ENCODE peak calls at places on chromosomes 5 and 9, in nine cellular contexts. R is heart right ventricle, H is endothelial cell of umbilical vein, J is lung, S is OCI-LY7, L is tibial artery, V is cardiac fibroblast, U is astrocyte, E is GM12865. C is an unnamed sample.

GRCh38 chr5:1437876-1438559 is 7.2 kb downstream of the SLC6A3 start:
- DNase-seq in S (no peak), J (no peak), V (no peak), R (no peak), E (no peak), L (peak), U (no peak), H (no peak), C (no peak)

GRCh38 chr9:79592736-79593493 is 21.1 kb downstream of the TLE4 start:
- DNase-seq in V (peak), E (peak), U (no peak), S (no peak), R (no peak), L (no peak), H (no peak), J (no peak), C (no peak)

GRCh38 chr9:129161534-129161837 is 16.6 kb downstream of the IER5L start:
- DNase-seq in V (no peak), H (no peak), R (no peak), E (no peak), U (no peak), J (no peak), L (no peak), S (no peak), C (no peak)

GRCh38 chr9:96417610-96418073 is 528 bp downstream of the ZNF367 start:
- DNase-seq in U (no peak), V (peak), H (peak), S (no peak), R (no peak), J (no peak), L (no peak), E (no peak), C (no peak)

GRCh38 chr9:13330396-13331004 is 51.0 kb upstream of the MPDZ start:
- DNase-seq in L (no peak), E (no peak), V (no peak), H (peak), U (no peak), S (no peak), J (no peak), R (peak), C (no peak)

GRCh38 chr5:142248853-142249462 is 75.9 kb downstream of the SPRY4 start:
- DNase-seq in S (no peak), E (no peak), R (peak), U (peak), J (peak), V (no peak), H (no peak), L (peak), C (no peak)

GRCh38 chr9:88236531-88237453 is 98.5 kb upstream of the SPATA31C2 start:
- DNase-seq in R (peak), U (peak), H (no peak), S (no peak), J (no peak), L (peak), E (no peak), V (peak), C (no peak)

GRCh38 chr5:64947031-64947430 is 178.3 kb downstream of the CWC27 start:
- DNase-seq in H (peak), R (no peak), E (no peak), S (no peak), V (peak), L (no peak), J (no peak), U (peak), C (no peak)

GRCh38 chr5:66171349-66172344 is 27.5 kb downstream of the SREK1 start:
- DNase-seq in L (no peak), E (peak), H (peak), U (peak), S (peak), R (peak), V (peak), J (no peak), C (peak)

GRCh38 chr9:130997925-130998595 is 10.9 kb upstream of the LAMC3 start:
- DNase-seq in U (peak), E (peak), H (peak), R (peak), S (peak), V (peak), L (no peak), J (peak), C (peak)

GRCh38 chr5:139787568-139788293 is 7.9 kb upstream of the PSD2 start:
- DNase-seq in U (peak), R (peak), E (peak), L (peak), J (peak), H (peak), V (peak), S (peak), C (peak)

GRCh38 chr9:25964239-25964638 is 286.0 kb upstream of the TUSC1 start:
- DNase-seq in L (no peak), V (peak), R (no peak), S (peak), J (peak), U (peak), H (peak), E (peak), C (peak)

GRCh38 chr9:12878342-12878978 is 103.6 kb downstream of the LURAP1L start:
- DNase-seq in H (peak), S (no peak), U (no peak), E (no peak), L (no peak), V (peak), J (no peak), R (no peak), C (no peak)

GRCh38 chr5:73448072-73448432 is 525 bp downstream of the FOXD1 start:
- DNase-seq in R (no peak), E (peak), H (no peak), U (no peak), J (no peak), L (no peak), S (peak), V (no peak), C (no peak)

GRCh38 chr9:100715100-100715379 is 137.2 kb downstream of the CAVIN4 start:
- DNase-seq in L (no peak), V (no peak), H (no peak), E (no peak), U (no peak), R (no peak), J (no peak), S (no peak), C (no peak)

GRCh38 chr9:125613156-125613555 is 93.9 kb downstream of the MAPKAP1 start:
- DNase-seq in U (no peak), H (peak), L (no peak), E (no peak), R (no peak), V (peak), J (no peak), S (no peak), C (no peak)
- TF ChIP-seq CTCF in U (no peak), H (no peak), L (no peak), E (no peak), R (no peak), V (no peak), J (no peak), S (no peak), C (no peak)

GRCh38 chr9:93060746-93061259 is 2.3 kb downstream of the SUSD3 start:
- DNase-seq in H (no peak), E (peak), S (peak), U (peak), R (no peak), V (peak), J (no peak), L (no peak), C (no peak)

GRCh38 chr9:93061260-93061751 is 2.8 kb downstream of the SUSD3 start:
- DNase-seq in S (no peak), R (no peak), U (no peak), H (no peak), E (no peak), L (no peak), V (no peak), J (no peak), C (no peak)

GRCh38 chr9:93059960-93060591 is 1.6 kb downstream of the SUSD3 start:
- DNase-seq in V (no peak), E (no peak), U (no peak), R (no peak), L (no peak), J (no peak), H (no peak), S (no peak), C (no peak)

GRCh38 chr9:93062364-93062763 is 3.9 kb downstream of the SUSD3 start:
- DNase-seq in H (no peak), R (no peak), U (no peak), S (peak), L (no peak), V (no peak), E (peak), J (no peak), C (no peak)

DNA sequence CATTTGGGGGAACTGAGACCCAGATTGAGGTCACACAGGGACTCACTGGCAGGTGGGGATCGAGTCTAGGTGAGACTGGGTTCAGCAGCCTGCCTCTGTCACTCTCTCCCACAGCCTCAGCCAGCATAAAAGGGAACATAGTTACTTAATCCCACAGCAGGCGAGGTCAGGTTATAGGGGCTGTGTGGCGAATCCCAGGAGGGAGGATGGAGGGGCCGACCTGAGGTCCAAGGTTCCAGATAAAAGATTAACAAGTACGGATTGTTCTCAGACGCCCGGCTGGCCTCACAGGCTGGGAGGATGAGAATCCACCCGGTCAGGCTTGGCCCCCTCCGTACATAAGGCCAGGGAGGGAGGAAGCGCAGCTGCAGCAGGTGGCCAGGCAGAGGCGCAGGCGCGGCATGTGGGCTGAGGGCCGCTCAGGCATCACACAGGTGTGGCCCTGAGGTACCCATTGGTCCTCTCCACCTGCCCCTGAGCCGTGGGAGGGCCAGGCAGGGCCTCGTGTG is 3.3 kb downstream of the SUSD3 start:
- DNase-seq in S (peak), J (no peak), E (peak), H (no peak), L (no peak), U (no peak), V (no peak), R (no peak), C (peak)
- TF ChIP-seq CTCF in S (no peak), J (no peak), E (peak), H (no peak), L (no peak), U (no peak), V (no peak), R (no peak), C (no peak)

GRCh38 chr5:92777421-92777820 is 803.6 kb downstream of the NR2F1-AS1 start:
- DNase-seq in L (no peak), R (no peak), J (no peak), S (no peak), V (no peak), E (no peak), U (peak), H (no peak), C (no peak)

GRCh38 chr5:92780057-92780456 is 801.0 kb downstream of the NR2F1-AS1 start:
- DNase-seq in U (no peak), H (no peak), E (no peak), J (no peak), L (no peak), R (no peak), V (no peak), S (no peak), C (no peak)

GRCh38 chr5:92775711-92776615 is 805.1 kb downstream of the NR2F1-AS1 start:
- DNase-seq in V (peak), E (no peak), J (no peak), L (no peak), S (no peak), U (peak), R (no peak), H (no peak), C (no peak)

GRCh38 chr5:92779536-92779935 is 801.5 kb downstream of the NR2F1-AS1 start:
- DNase-seq in R (no peak), L (no peak), S (no peak), U (no peak), H (no peak), E (no peak), J (no peak), V (no peak), C (no peak)

GRCh38 chr5:92778261-92778660 is 802.8 kb downstream of the NR2F1-AS1 start:
- DNase-seq in J (no peak), E (no peak), V (no peak), H (no peak), L (no peak), R (no peak), S (no peak), U (no peak), C (no peak)
- TF ChIP-seq CTCF in J (no peak), E (no peak), V (no peak), H (no peak), L (no peak), R (no peak), S (no peak), U (no peak), C (no peak)

GRCh38 chr9:107465467-107466451 is 23.8 kb downstream of the KLF4 start:
- DNase-seq in R (peak), E (peak), U (peak), V (peak), J (peak), L (peak), H (peak), S (no peak), C (peak)
- TF ChIP-seq CTCF in R (peak), E (peak), U (peak), V (peak), J (peak), L (peak), H (peak), S (peak), C (peak)

GRCh38 chr5:156020650-156021049 is 306.3 kb upstream of the SGCD start:
- DNase-seq in H (no peak), E (no peak), R (no peak), U (no peak), S (no peak), V (no peak), J (no peak), L (no peak), C (no peak)

GRCh38 chr5:156019786-156020185 is 307.2 kb upstream of the SGCD start:
- DNase-seq in S (no peak), V (no peak), R (no peak), H (no peak), E (no peak), U (no peak), L (no peak), J (no peak), C (no peak)

GRCh38 chr5:156015137-156015536 is 311.8 kb upstream of the SGCD start:
- DNase-seq in H (no peak), U (no peak), E (no peak), J (no peak), S (no peak), V (no peak), L (no peak), R (no peak), C (no peak)
- TF ChIP-seq CTCF in H (no peak), U (no peak), E (no peak), J (no peak), S (no peak), V (no peak), L (no peak), R (no peak), C (no peak)

GRCh38 chr9:105445203-105445881 is 2.5 kb upstream of the FSD1L start:
- DNase-seq in U (peak), J (no peak), R (peak), L (no peak), S (no peak), V (peak), E (no peak), H (no peak), C (no peak)

GRCh38 chr9:105449081-105449480 is 1.2 kb downstream of the FSD1L start:
- DNase-seq in L (no peak), R (no peak), E (no peak), S (no peak), U (peak), V (peak), H (peak), J (no peak), C (no peak)

GRCh38 chr9:105444130-105444529 is 3.7 kb upstream of the FSD1L start:
- DNase-seq in U (peak), V (peak), H (no peak), S (no peak), E (no peak), L (no peak), R (no peak), J (no peak), C (no peak)

GRCh38 chr9:105447386-105447813 is 434 bp upstream of the FSD1L start:
- DNase-seq in U (no peak), V (no peak), S (peak), H (no peak), R (peak), E (no peak), J (no peak), L (no peak), C (no peak)

GRCh38 chr9:105447814-105448812 is at the start of gene FSD1L:
- DNase-seq in L (peak), E (peak), H (peak), S (peak), J (peak), U (peak), R (peak), V (peak), C (peak)
- TF ChIP-seq CTCF in L (no peak), E (no peak), H (no peak), S (peak), J (peak), U (no peak), R (peak), V (peak), C (peak)

GRCh38 chr9:37117956-37118355 is 2.4 kb upstream of the ZCCHC7 start:
- DNase-seq in J (no peak), H (no peak), L (no peak), R (no peak), V (no peak), S (no peak), E (no peak), U (no peak), C (no peak)

GRCh38 chr9:37119907-37120839 is at the start of gene ZCCHC7:
- DNase-seq in V (peak), R (peak), H (peak), U (peak), L (peak), J (peak), S (peak), E (peak), C (peak)

GRCh38 chr9:37126214-37126788 is 5.9 kb downstream of the ZCCHC7 start:
- DNase-seq in E (no peak), J (no peak), H (no peak), V (no peak), S (no peak), R (no peak), U (no peak), L (no peak), C (no peak)

GRCh38 chr9:37119360-37119759 is 1.0 kb upstream of the ZCCHC7 start:
- DNase-seq in R (no peak), E (no peak), L (no peak), U (no peak), J (no peak), V (no peak), S (no peak), H (no peak), C (no peak)

GRCh38 chr9:37121881-37122280 is 1.5 kb downstream of the ZCCHC7 start:
- DNase-seq in E (no peak), V (peak), L (no peak), R (no peak), J (no peak), U (no peak), S (no peak), H (peak), C (no peak)
- TF ChIP-seq CTCF in E (no peak), V (no peak), L (no peak), R (no peak), J (no peak), U (no peak), S (peak), H (no peak), C (no peak)